ENCODE peak calls at places on chromosomes 12 and 14, in ten cellular contexts. T is lung; I is posterior vena cava; H is Ammon's horn; A is stimulated activated CD8-positive, alpha-beta memory T cell treated with anti-CD3 and anti-CD28 coated beads, Interleukin-4, amount 100 ng/mL, for 48 hours; W is activated naive CD4-positive, alpha-beta T cell treated with anti-CD3 and anti-CD28 coated beads, Interleukin-2, amount 10 ng/mL, durations not matched to agents 7 days and 5 days; E is mucosa of gallbladder; O is stimulated activated naive CD4-positive, alpha-beta T cell; Y is effector memory CD4-positive, alpha-beta T cell; M is iPS-NIHi11. X is an unnamed sample.

GRCh38 chr12:31599053-31599452 is 8.1 kb upstream of the DENND5B start:
- DNase-seq in H (no peak), M (no peak), I (no peak), O (no peak), W (no peak), T (no peak), A (no peak), E (no peak), Y (no peak), X (no peak)

GRCh38 chr12:113263431-113263963 is 42.2 kb downstream of the TPCN1 start:
- DNase-seq in M (no peak), I (peak; percentile 32), Y (no peak), T (no peak), H (no peak), A (no peak), E (no peak), O (no peak), W (no peak), X (no peak)

GRCh38 chr12:109877504-109878246 is 2.7 kb downstream of the GLTP start:
- DNase-seq in M (no peak), A (no peak), Y (no peak), H (peak; percentile 83), E (no peak), T (no peak), W (no peak), O (no peak), I (no peak), X (no peak)

GRCh38 chr12:126212827-126213226 is 1147.6 kb downstream of the AACS start:
- DNase-seq in T (no peak), A (no peak), E (no peak), H (no peak), I (no peak), Y (no peak), W (no peak), O (no peak), M (no peak), X (no peak)

GRCh38 chr12:117212563-117213190 is 22.4 kb upstream of the FBXO21 start:
- DNase-seq in Y (peak; percentile 19), O (peak; percentile 43), M (peak; percentile 84), H (peak; percentile 85), I (no peak), E (peak; percentile 75), W (peak; percentile 70), A (peak; percentile 81), T (peak; percentile 75), X (peak; percentile 79)

GRCh38 chr14:37369446-37369845 is 171.7 kb downstream of the MIPOL1 start:
- DNase-seq in I (no peak), O (no peak), Y (no peak), W (no peak), H (no peak), T (no peak), E (no peak), A (no peak), M (no peak), X (no peak)

GRCh38 chr12:128425883-128426282 is 158.9 kb downstream of the TMEM132C start:
- DNase-seq in T (no peak), I (no peak), O (no peak), A (no peak), W (no peak), Y (no peak), E (no peak), M (no peak), H (peak; percentile 47), X (no peak)

GRCh38 chr12:48986720-48987291 is 8.7 kb downstream of the WNT1 start:
- DNase-seq in H (no peak), T (no peak), E (no peak), Y (no peak), O (no peak), W (no peak), I (peak; percentile 76), M (no peak), A (no peak), X (no peak)

GRCh38 chr12:113683566-113683965 is 211.9 kb upstream of the LHX5 start:
- DNase-seq in H (no peak), I (no peak), E (no peak), Y (no peak), M (no peak), T (no peak), A (no peak), W (no peak), O (no peak), X (no peak)

GRCh38 chr12:105025890-105026289 is 39.8 kb downstream of the NOPCHAP1 start:
- DNase-seq in H (peak; percentile 37), E (peak; percentile 45), T (peak; percentile 43), M (no peak), I (no peak), W (no peak), O (no peak), A (no peak), Y (no peak), X (no peak)

GRCh38 chr12:99087278-99087677 is 442.2 kb downstream of the APAF1 start:
- DNase-seq in I (no peak), E (no peak), T (no peak), Y (no peak), O (no peak), M (no peak), A (no peak), W (no peak), H (no peak), X (no peak)

GRCh38 chr12:125403145-125403789 is 338.0 kb downstream of the AACS start:
- DNase-seq in T (no peak), H (no peak), O (no peak), I (no peak), A (no peak), W (no peak), E (no peak), M (peak; percentile 78), Y (no peak), X (peak; percentile 36)

GRCh38 chr12:96811083-96811482 is 96.0 kb upstream of the NEDD1 start:
- DNase-seq in W (no peak), E (no peak), H (no peak), T (no peak), O (no peak), I (no peak), Y (no peak), A (no peak), M (no peak), X (peak; percentile 43)

GRCh38 chr14:69263771-69264170 is 3.8 kb downstream of the GALNT16 start:
- DNase-seq in Y (no peak), A (no peak), T (no peak), O (no peak), E (no peak), I (peak; percentile 87), M (no peak), H (peak; percentile 41), W (no peak), X (no peak)

GRCh38 chr12:12387521-12387920 is 30.6 kb downstream of the BORCS5 start:
- DNase-seq in M (no peak), H (no peak), I (no peak), Y (no peak), A (no peak), E (no peak), O (no peak), W (no peak), T (no peak), X (no peak)

GRCh38 chr12:49331360-49332222 is 5.4 kb downstream of the C1QL4 start:
- DNase-seq in A (peak; percentile 29), I (peak; percentile 87), M (peak; percentile 81), T (peak; percentile 66), W (no peak), E (peak; percentile 62), H (peak; percentile 83), O (no peak), Y (no peak), X (peak; percentile 46)

GRCh38 chr12:18998343-18999270 is 130.9 kb upstream of the PLEKHA5 start:
- DNase-seq in I (no peak), T (peak; percentile 33), O (no peak), M (no peak), H (no peak), A (no peak), E (peak; percentile 32), Y (no peak), W (no peak), X (no peak)

GRCh38 chr12:1572731-1573130 is 21.6 kb downstream of the FBXL14 start:
- DNase-seq in E (no peak), W (no peak), I (no peak), Y (no peak), M (no peak), O (no peak), T (no peak), H (no peak), A (no peak), X (no peak)

GRCh38 chr14:89042021-89042420 is 217.6 kb downstream of the TTC8 start:
- DNase-seq in W (no peak), O (no peak), I (no peak), M (no peak), A (no peak), T (no peak), H (no peak), E (no peak), Y (no peak), X (no peak)

GRCh38 chr14:99774526-99775307 is 18.5 kb upstream of the EML1 start:
- DNase-seq in E (peak; percentile 62), I (no peak), O (no peak), M (no peak), Y (no peak), T (no peak), H (peak; percentile 61), A (no peak), W (no peak), X (no peak)

GRCh38 chr12:117367006-117367638 is 5.7 kb upstream of the NOS1 start:
- DNase-seq in E (peak; percentile 78), T (peak; percentile 75), A (peak; percentile 83), Y (no peak), O (no peak), I (peak; percentile 85), W (peak; percentile 71), H (peak; percentile 89), M (peak; percentile 93), X (peak; percentile 85)

GRCh38 chr12:15322164-15323054 is at the start of gene PTPRO:
- DNase-seq in T (no peak), Y (no peak), H (peak; percentile 37), W (no peak), E (no peak), M (peak; percentile 57), A (no peak), O (no peak), I (no peak), X (peak; percentile 50)

GRCh38 chr14:69263364-69263763 is 3.4 kb downstream of the GALNT16 start:
- DNase-seq in Y (no peak), H (peak; percentile 63), T (no peak), M (no peak), W (no peak), E (no peak), A (no peak), O (no peak), I (peak; percentile 91), X (no peak)

GRCh38 chr12:76470028-76470939 is 89.3 kb downstream of the OSBPL8 start:
- DNase-seq in I (no peak), O (no peak), A (no peak), H (peak; percentile 82), W (no peak), Y (no peak), M (peak; percentile 21), T (no peak), E (no peak), X (peak; percentile 34)

GRCh38 chr12:109987615-109988014 is 8.6 kb downstream of the GIT2 start:
- DNase-seq in W (no peak), A (no peak), M (no peak), T (no peak), E (no peak), Y (no peak), O (no peak), H (no peak), I (no peak), X (no peak)

GRCh38 chr12:93879476-93880376 is 202.6 kb downstream of the CRADD start:
- DNase-seq in O (no peak), A (no peak), T (peak; percentile 6), H (no peak), M (no peak), E (no peak), I (no peak), W (no peak), Y (no peak), X (no peak)

GRCh38 chr12:111846016-111846415 is 4.0 kb downstream of the MAPKAPK5 start:
- DNase-seq in T (no peak), Y (no peak), M (no peak), H (peak; percentile 15), I (no peak), A (no peak), W (no peak), E (no peak), O (no peak), X (no peak)

GRCh38 chr14:101235042-101235871 is 326.0 kb upstream of the DIO3 start:
- DNase-seq in H (peak; percentile 43), E (peak; percentile 57), W (peak; percentile 44), O (no peak), Y (no peak), I (peak; percentile 82), A (peak; percentile 66), T (peak; percentile 53), M (peak; percentile 91), X (peak; percentile 91)

X was measured in Calu3.